ENCODE peak calls at places on chromosomes 4 and X, in six cellular contexts. V, O, U, A, E and Q are unnamed samples.
A peak's percentile ranks its signal among the peaks of the same experiment; 100 is the strongest.

GRCh38 chrX:70505451-70505841 is 60.8 kb downstream of the DLG3 start:
- DNase-seq in V (no peak), U (no peak), O (no peak), A (no peak), E (no peak), Q (no peak)

GRCh38 chrX:56802428-56802827 is 73.4 kb downstream of the NBDY start:
- DNase-seq in E (no peak), V (no peak), O (no peak), U (no peak), A (no peak), Q (no peak)

GRCh38 chr4:142271832-142272231 is 574.3 kb downstream of the INPP4B start:
- DNase-seq in A (no peak), V (no peak), O (no peak), U (no peak), E (no peak), Q (no peak)

GRCh38 chrX:2680486-2681348 is 10.4 kb upstream of the CD99 start:
- DNase-seq in V (no peak), A (no peak), O (no peak), U (no peak), E (no peak), Q (no peak)

GRCh38 chrX:134636859-134637258 is 21.4 kb downstream of the PLAC1 start:
- DNase-seq in O (no peak), U (no peak), E (no peak), V (no peak), A (no peak), Q (no peak)

GRCh38 chrX:121307441-121307840 is 260.0 kb downstream of the GLUD2 start:
- DNase-seq in E (no peak), V (no peak), O (no peak), U (no peak), A (no peak), Q (no peak)

GRCh38 chr4:141416677-141417363 is 196.1 kb downstream of the ZNF330 start:
- DNase-seq in A (no peak), O (no peak), E (no peak), V (no peak), U (no peak), Q (no peak)

GRCh38 chr4:137952116-137952515 is 290.0 kb downstream of the SLC7A11 start:
- DNase-seq in E (no peak), O (no peak), V (no peak), A (no peak), U (no peak), Q (peak; percentile 54)

GRCh38 chr4:143700060-143700419 is 435 bp downstream of the FREM3 start:
- DNase-seq in V (peak; percentile 19), O (no peak), U (peak; percentile 37), E (no peak), A (no peak), Q (no peak)

GRCh38 chr4:7787681-7788141 is 151.9 kb downstream of the AFAP1 start:
- DNase-seq in A (no peak), V (no peak), U (no peak), E (no peak), O (no peak), Q (no peak)

GRCh38 chrX:97683256-97683655 is 799.5 kb downstream of the RPA4 start:
- DNase-seq in U (no peak), A (no peak), E (no peak), V (no peak), O (no peak), Q (no peak)

GRCh38 chr4:40316333-40316781 is 18.8 kb upstream of the CHRNA9 start:
- DNase-seq in A (no peak), O (peak; percentile 24), E (no peak), V (peak; percentile 92), U (no peak), Q (no peak)

GRCh38 chrX:46279925-46280313 is 265.3 kb downstream of the ZNF674 start:
- DNase-seq in U (no peak), O (no peak), A (no peak), V (peak; percentile 26), E (no peak), Q (no peak)

GRCh38 chr4:88255111-88255510 is 29.2 kb downstream of the PPM1K start:
- DNase-seq in E (no peak), O (no peak), A (no peak), U (no peak), V (no peak), Q (no peak)

GRCh38 chr4:184039963-184040383 is 134.9 kb downstream of the STOX2 start:
- DNase-seq in E (no peak), U (no peak), A (no peak), O (no peak), V (no peak), Q (no peak)

GRCh38 chr4:108555701-108556100 is 64.7 kb upstream of the RPL34 start:
- DNase-seq in U (no peak), A (no peak), E (no peak), V (no peak), O (no peak), Q (no peak)

GRCh38 chrX:19964017-19964710 is 26.7 kb downstream of the BCLAF3 start:
- DNase-seq in V (no peak), O (no peak), U (no peak), E (no peak), A (no peak), Q (no peak)

GRCh38 chrX:8971116-8971515 is 62.8 kb downstream of the FAM9B start:
- DNase-seq in E (no peak), U (no peak), O (peak; percentile 22), V (peak; percentile 48), A (no peak), Q (no peak)

GRCh38 chr4:121428721-121429120 is 47.9 kb upstream of the QRFPR start:
- DNase-seq in O (no peak), U (no peak), A (no peak), E (no peak), V (peak; percentile 16), Q (no peak)

GRCh38 chr4:17492058-17492741 is 19.7 kb downstream of the QDPR start:
- DNase-seq in E (no peak), O (no peak), A (no peak), V (no peak), U (no peak), Q (no peak)

GRCh38 chrX:92213781-92214180 is 434.6 kb downstream of the PCDH11X start:
- DNase-seq in U (no peak), O (no peak), E (no peak), V (no peak), A (no peak), Q (no peak)

GRCh38 chr4:6781113-6781512 is 1.4 kb upstream of the KIAA0232 start:
- DNase-seq in U (no peak), E (no peak), O (no peak), A (peak; percentile 64), V (no peak), Q (peak; percentile 79)

GRCh38 chrX:148573119-148573518 is 72.7 kb downstream of the AFF2 start:
- DNase-seq in V (no peak), A (no peak), U (no peak), O (peak; percentile 41), E (no peak), Q (no peak)

GRCh38 chr4:158172558-158173258 is at the start of gene GASK1B:
- DNase-seq in U (peak; percentile 60), V (peak; percentile 91), E (no peak), A (peak; percentile 50), O (peak; percentile 29), Q (peak; percentile 20)

GRCh38 chrX:24733111-24733510 is 39.4 kb downstream of the POLA1 start:
- DNase-seq in E (no peak), A (no peak), V (no peak), U (no peak), O (no peak), Q (no peak)

GRCh38 chr4:137238456-137238855 is 293.8 kb downstream of the PCDH18 start:
- DNase-seq in V (no peak), A (no peak), E (no peak), O (no peak), U (no peak), Q (no peak)

GRCh38 chr4:73070072-73070385 is 513 bp upstream of the COX18 start:
- DNase-seq in O (no peak), A (no peak), V (no peak), U (no peak), E (no peak), Q (no peak)

GRCh38 chrX:41178201-41178600 is 93.0 kb downstream of the USP9X start:
- DNase-seq in U (no peak), O (no peak), V (no peak), A (no peak), E (no peak), Q (no peak)

GRCh38 chr4:1421650-1422049 is 15.4 kb upstream of the NKX1-1 start:
- DNase-seq in A (no peak), O (no peak), E (no peak), U (no peak), V (no peak), Q (no peak)

GRCh38 chrX:45731448-45731847 is 530.8 kb upstream of the DIPK2B start:
- DNase-seq in E (no peak), A (no peak), O (no peak), V (no peak), U (no peak), Q (no peak)

GRCh38 chrX:46408553-46409407 is 136.4 kb downstream of the ZNF674 start:
- DNase-seq in E (no peak), V (peak; percentile 74), A (peak; percentile 43), O (peak; percentile 55), U (peak; percentile 87), Q (peak; percentile 46)

GRCh38 chrX:361231-362145 is 25.2 kb downstream of the PPP2R3B start:
- DNase-seq in O (no peak), E (no peak), V (no peak), U (no peak), A (no peak), Q (no peak)

GRCh38 chrX:63282828-63283227 is 68.3 kb downstream of the SPIN4 start:
- DNase-seq in O (no peak), V (no peak), A (no peak), E (no peak), U (no peak), Q (no peak)

GRCh38 chr4:36244257-36245084 is at the start of gene ARAP2:
- DNase-seq in U (peak; percentile 83), E (no peak), A (peak; percentile 23), O (peak; percentile 73), V (no peak), Q (peak; percentile 73)
- H3K27ac ChIP-seq in U (peak within 1 kb of the TSS; percentile 96), E (peak within 1 kb of the TSS; percentile 62), A (peak within 1 kb of the TSS; percentile 41), O (peak within 1 kb of the TSS; percentile 55), V (no peak within 1 kb of the TSS), Q (peak within 1 kb of the TSS; percentile 85)

GRCh38 chr4:160217352-160217751 is 1114.5 kb downstream of the RAPGEF2 start:
- DNase-seq in O (no peak), V (no peak), A (no peak), E (no peak), U (no peak), Q (no peak)
- H3K9me3 ChIP-seq in O (peaks cover 4% of the 10 kb centered on the region), V (no peaks in the 10 kb centered on the region), A (peaks cover 21% of the 10 kb centered on the region), E (peaks cover 3% of the 10 kb centered on the region), U (peaks cover 7% of the 10 kb centered on the region), Q (no peaks in the 10 kb centered on the region)

GRCh38 chr4:112266823-112267222 is 18.9 kb downstream of the TIFA start:
- DNase-seq in V (peak; percentile 50), E (no peak), O (peak; percentile 45), U (no peak), A (no peak), Q (no peak)
- TF ChIP-seq CTCF in V (peak; percentile 17), E (peak; percentile 56), O (peak; percentile 81), U (peak; percentile 43), A (peak; percentile 37), Q (peak; percentile 39)

DNA sequence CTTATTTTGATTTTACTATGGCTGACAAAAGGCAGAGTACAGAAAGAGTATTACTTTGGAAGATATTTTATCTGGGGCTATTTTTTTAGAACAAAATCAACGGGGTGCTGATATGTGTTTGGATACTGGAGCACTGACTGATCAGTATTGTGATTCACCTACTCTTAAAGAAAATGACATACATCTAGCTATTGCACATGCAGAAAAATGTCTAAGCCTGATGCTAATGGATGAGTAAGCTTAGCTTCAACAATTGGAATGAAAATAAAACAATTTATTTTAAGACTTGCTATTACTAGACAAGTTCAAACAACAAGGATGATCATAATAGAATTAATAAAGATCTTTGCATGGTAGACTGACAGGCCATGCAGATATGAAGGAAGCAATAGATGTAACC is 262.0 kb downstream of the PPP1R2C start:
- DNase-seq in V (no peak), A (no peak), E (no peak), U (no peak), O (no peak), Q (no peak)
- H3K27ac ChIP-seq in V (no peak overlapping the region), A (no peak overlapping the region), E (no peak overlapping the region), U (no peak overlapping the region), O (no peak overlapping the region), Q (no peak overlapping the region)